ENCODE peak calls at places on chromosomes 12 and 14, in six cellular contexts. M is psoas muscle, T is IMR-90, Z is sigmoid colon, N is AG04450, Y is choroid plexus epithelial cell. L is an unnamed sample.

GRCh38 chr14:73695997-73696396 is 18.2 kb downstream of the PNMA1 start:
- DNase-seq in M (no peak), T (no peak), Z (no peak), N (no peak), Y (no peak), L (no peak)

GRCh38 chr12:10618338-10618987 is 5.1 kb upstream of the MAGOHB start:
- DNase-seq in M (no peak), T (peak), Z (no peak), N (peak), Y (peak), L (no peak)

GRCh38 chr12:121789800-121790748 is 3.4 kb downstream of the RHOF start:
- DNase-seq in M (peak), T (peak), Z (peak), N (no peak), Y (no peak), L (no peak)

GRCh38 chr12:75658826-75659823 is 147.7 kb upstream of the KRR1 start:
- DNase-seq in M (no peak), T (peak), Z (no peak), N (no peak), Y (peak), L (no peak)

GRCh38 chr12:59649203-59649602 is 53.4 kb downstream of the SLC16A7 start:
- DNase-seq in M (no peak), T (peak), Z (no peak), N (no peak), Y (no peak), L (no peak)

GRCh38 chr12:20528208-20528607 is 159.9 kb downstream of the PDE3A start:
- DNase-seq in M (no peak), T (no peak), Z (no peak), N (no peak), Y (no peak), L (no peak)

GRCh38 chr12:27460471-27460978 is 14.0 kb downstream of the SMCO2 start:
- DNase-seq in M (no peak), T (peak), Z (no peak), N (no peak), Y (peak), L (no peak)

GRCh38 chr12:94290353-94290752 is 142.0 kb downstream of the PLXNC1 start:
- DNase-seq in M (no peak), T (no peak), Z (no peak), N (no peak), Y (no peak), L (no peak)

GRCh38 chr12:12716151-12716844 is 870 bp upstream of the CDKN1B start:
- DNase-seq in M (no peak), T (peak), Z (no peak), N (no peak), Y (peak), L (no peak)

GRCh38 chr12:19085090-19085489 is 44.4 kb upstream of the PLEKHA5 start:
- DNase-seq in M (no peak), T (no peak), Z (no peak), N (no peak), Y (no peak), L (no peak)

GRCh38 chr12:26032719-26033241 is 74.3 kb downstream of the RASSF8 start:
- DNase-seq in M (no peak), T (no peak), Z (no peak), N (no peak), Y (peak), L (no peak)

GRCh38 chr14:53380508-53381225 is 227.5 kb upstream of the DDHD1 start:
- DNase-seq in M (no peak), T (no peak), Z (no peak), N (no peak), Y (no peak), L (no peak)

GRCh38 chr14:52949711-52950409 is 990 bp downstream of the FERMT2 start:
- DNase-seq in M (no peak), T (peak), Z (no peak), N (no peak), Y (peak), L (no peak)

DNA sequence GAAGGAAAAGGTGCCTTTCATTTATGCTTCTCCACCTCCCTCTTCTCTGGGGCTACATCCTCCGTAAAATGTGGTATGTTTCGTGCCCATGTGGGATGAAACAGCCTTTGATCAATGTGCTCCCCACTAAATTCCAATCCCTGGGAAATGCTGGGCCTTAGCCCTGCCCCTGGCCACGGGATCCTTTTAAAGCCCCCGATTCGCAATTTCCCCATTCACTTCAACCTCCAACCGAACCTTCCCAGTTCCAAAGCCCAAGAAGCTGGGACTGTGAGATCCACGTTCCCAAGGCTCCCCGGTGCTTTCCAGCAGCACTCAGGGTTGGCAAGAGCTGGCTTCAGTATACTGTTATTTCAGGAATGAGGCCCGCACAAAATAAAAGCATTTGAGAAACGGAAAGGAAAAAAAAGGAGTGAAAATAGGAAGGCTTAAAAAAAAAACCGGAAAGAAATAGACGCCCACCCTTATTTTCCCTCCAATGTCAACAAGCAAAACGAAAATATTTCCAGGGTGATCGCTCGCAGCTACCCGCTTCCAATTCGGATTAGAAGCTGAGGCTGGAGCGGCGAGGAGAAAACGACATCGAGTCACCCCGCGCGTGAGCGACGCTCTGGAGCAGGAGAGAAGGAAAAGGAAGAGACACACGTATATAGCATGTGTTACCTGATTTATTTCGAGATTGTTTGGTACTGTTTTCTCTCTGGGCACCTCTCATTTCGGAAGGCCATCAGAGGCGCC is 1.2 kb upstream of the FOXG1 start:
- DNase-seq in M (no peak), T (no peak), Z (no peak), N (no peak), Y (no peak), L (no peak)
- H3K4me3 ChIP-seq in M (peak), T (no peak), Z (no peak), N (peak), Y (peak), L (peak)

GRCh38 chr14:99596772-99597171 is 7.2 kb downstream of the CCDC85C start:
- DNase-seq in M (no peak), T (no peak), Z (no peak), N (no peak), Y (no peak), L (no peak)

GRCh38 chr14:99599440-99599839 is 4.6 kb downstream of the CCDC85C start:
- DNase-seq in M (no peak), T (no peak), Z (no peak), N (no peak), Y (no peak), L (no peak)

GRCh38 chr14:99596071-99596627 is 7.9 kb downstream of the CCDC85C start:
- DNase-seq in M (no peak), T (no peak), Z (peak), N (no peak), Y (no peak), L (no peak)

GRCh38 chr14:99598774-99599173 is 5.2 kb downstream of the CCDC85C start:
- DNase-seq in M (no peak), T (no peak), Z (no peak), N (no peak), Y (no peak), L (no peak)

GRCh38 chr14:99597911-99598600 is 6.0 kb downstream of the CCDC85C start:
- DNase-seq in M (no peak), T (no peak), Z (no peak), N (no peak), Y (no peak), L (no peak)
- H3K4me3 ChIP-seq in M (no peak), T (no peak), Z (no peak), N (no peak), Y (no peak), L (no peak)

GRCh38 chr12:22625671-22626251 is 790 bp downstream of the ETNK1 start:
- DNase-seq in M (peak), T (peak), Z (peak), N (no peak), Y (peak), L (peak)

GRCh38 chr12:22627351-22627750 is 2.4 kb downstream of the ETNK1 start:
- DNase-seq in M (no peak), T (no peak), Z (no peak), N (no peak), Y (no peak), L (no peak)

GRCh38 chr12:22624908-22625646 is at the start of gene ETNK1:
- DNase-seq in M (peak), T (peak), Z (peak), N (peak), Y (peak), L (peak)

GRCh38 chr12:22628228-22628627 is 3.3 kb downstream of the ETNK1 start:
- DNase-seq in M (no peak), T (no peak), Z (no peak), N (no peak), Y (no peak), L (no peak)

GRCh38 chr12:22626429-22626828 is 1.5 kb downstream of the ETNK1 start:
- DNase-seq in M (no peak), T (peak), Z (no peak), N (no peak), Y (peak), L (no peak)
- H3K4me3 ChIP-seq in M (peak), T (peak), Z (peak), N (peak), Y (peak), L (peak)

DNA sequence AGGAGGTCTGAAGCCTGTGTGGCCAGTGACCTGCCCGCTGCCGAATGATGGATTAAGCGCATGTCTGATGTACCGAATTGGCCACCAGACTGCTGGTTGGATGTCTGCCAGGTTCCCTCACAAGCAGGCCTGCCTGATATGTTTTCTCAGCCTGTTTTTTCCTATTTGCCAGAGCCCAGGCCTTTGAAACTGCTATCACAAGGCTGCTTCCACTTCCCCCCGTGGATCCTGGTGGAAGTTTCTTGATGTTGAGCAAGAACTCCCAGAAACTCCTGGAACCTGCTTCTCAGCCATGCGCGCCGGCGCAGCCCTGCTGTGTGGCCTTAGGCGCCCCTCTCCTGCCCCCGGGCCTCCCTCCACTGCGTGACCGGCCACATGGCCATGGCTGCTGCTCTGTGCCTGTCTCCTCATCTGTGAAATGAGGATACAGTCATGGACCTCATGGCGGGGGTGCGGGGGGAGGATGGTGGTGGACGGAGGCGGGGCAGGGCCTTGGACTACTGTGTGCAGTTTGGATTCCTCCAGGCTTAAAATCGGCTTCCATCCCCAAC is 56.6 kb downstream of the CALM1 start:
- DNase-seq in M (no peak), T (no peak), Z (no peak), N (no peak), Y (peak), L (no peak)
- H3K4me3 ChIP-seq in M (no peak), T (no peak), Z (no peak), N (no peak), Y (no peak), L (peak)

GRCh38 chr12:14267724-14268123 is 97.8 kb upstream of the ATF7IP start:
- DNase-seq in M (no peak), T (no peak), Z (no peak), N (no peak), Y (no peak), L (no peak)
- H3K4me3 ChIP-seq in M (no peak), T (no peak), Z (no peak), N (no peak), Y (no peak), L (no peak)

GRCh38 chr12:120228291-120229070 is 27.6 kb upstream of the RPLP0 start:
- DNase-seq in M (peak), T (peak), Z (peak), N (peak), Y (peak), L (peak)
- H3K4me3 ChIP-seq in M (peak), T (no peak), Z (no peak), N (no peak), Y (no peak), L (peak)

GRCh38 chr14:69154779-69155178 is 1.9 kb upstream of the DCAF5 start:
- DNase-seq in M (no peak), T (no peak), Z (no peak), N (no peak), Y (peak), L (no peak)
- H3K4me3 ChIP-seq in M (no peak), T (no peak), Z (no peak), N (no peak), Y (no peak), L (no peak)

GRCh38 chr14:76810525-76810924 is 2.2 kb downstream of the ANGEL1 start:
- DNase-seq in M (no peak), T (no peak), Z (no peak), N (no peak), Y (no peak), L (no peak)
- H3K4me3 ChIP-seq in M (peak), T (no peak), Z (no peak), N (no peak), Y (peak), L (peak)

DNA sequence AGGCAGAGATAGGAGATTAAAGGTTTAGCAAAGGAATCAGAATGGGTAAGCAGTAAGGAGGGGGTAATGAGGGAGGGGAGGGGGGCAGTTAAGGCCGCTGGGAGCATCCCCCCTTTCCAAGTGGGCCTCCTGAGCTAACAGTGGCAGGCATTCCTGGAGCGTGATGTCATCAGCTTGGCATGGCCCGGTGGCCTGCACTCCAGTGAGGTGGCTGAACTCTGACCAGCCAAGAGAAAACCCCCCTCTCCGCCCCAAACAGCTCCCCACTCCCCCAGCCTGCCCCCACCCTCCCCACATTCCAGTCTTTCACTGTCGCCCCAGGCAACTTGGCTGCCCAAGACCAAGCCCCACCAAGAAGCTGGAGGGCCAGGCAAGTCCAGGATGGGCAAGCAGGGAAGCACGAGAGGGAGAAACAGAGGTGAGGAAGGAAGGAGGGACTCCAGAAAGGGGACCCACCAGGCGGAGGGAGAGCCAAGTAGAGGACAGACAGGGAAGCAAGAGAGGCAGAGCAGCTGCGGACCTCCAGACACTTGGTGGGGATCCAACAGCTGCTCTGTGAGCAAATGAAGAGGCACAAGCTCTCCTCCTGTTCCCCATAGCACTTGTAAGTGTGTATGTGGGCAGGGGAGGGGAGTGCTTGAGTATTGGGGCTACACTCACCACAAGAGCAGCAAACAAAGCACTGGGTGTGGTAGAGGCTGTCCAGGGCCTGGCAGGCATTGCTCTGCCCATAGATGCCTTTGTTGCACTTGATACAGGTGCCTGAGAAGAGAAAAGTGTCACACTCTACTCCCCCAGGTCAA is 4.5 kb downstream of the AJUBA start:
- DNase-seq in M (peak), T (peak), Z (peak), N (no peak), Y (peak), L (peak)
- H3K4me3 ChIP-seq in M (no peak), T (peak), Z (no peak), N (peak), Y (no peak), L (peak)

DNA sequence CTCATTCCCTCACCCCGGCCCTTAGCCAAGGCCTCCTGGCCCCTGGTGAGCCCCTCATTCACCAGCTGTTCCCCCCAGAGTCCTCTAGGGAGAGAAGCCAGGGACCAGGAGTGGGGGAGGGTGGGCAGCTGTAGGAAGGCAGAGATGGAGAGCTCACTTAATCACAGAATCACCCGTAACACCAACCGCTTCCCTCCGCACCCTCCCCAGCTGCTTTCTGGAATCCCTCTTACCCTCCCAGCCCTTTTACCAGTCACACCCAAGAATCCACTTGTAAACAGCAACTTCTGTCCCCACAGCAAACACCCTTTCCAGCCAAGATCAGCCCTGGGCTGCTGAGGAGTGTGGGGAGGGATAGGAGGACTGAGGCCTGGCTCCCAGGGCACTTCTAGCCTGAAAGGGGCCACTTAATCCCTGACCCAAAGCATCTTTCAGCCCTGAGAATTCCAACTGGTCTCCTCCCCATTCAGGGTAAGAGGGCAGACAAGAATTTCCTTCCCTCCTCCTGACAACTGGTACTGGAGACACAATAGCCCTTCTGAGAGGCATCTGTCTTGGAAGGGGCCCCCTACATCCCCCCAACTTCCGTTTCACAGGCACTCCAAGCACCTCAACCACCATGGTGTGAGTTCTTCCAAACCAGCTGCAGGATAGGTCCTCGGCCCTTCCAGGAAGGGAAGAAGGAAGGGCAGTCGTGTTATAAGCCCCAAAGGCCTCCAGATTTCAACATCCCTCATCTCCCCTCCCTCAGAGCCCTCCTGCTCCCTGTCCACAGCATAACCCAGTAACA is 18.6 kb downstream of the NCKAP5L start:
- DNase-seq in M (peak), T (no peak), Z (no peak), N (no peak), Y (no peak), L (no peak)
- H3K4me3 ChIP-seq in M (peak), T (no peak), Z (no peak), N (no peak), Y (no peak), L (peak)

L was measured in coronary artery.